ENCODE peak calls at places on chromosomes 6 and 20, in eight cellular contexts. R is ascending aorta, E is mucosa of gallbladder, Y is posterior cingulate gyrus, I is cardiac fibroblast, O is GM10248, F is germinal center, A is Kasumi-1. J is an unnamed sample.

GRCh38 chr6:43211960-43212359 is 17.3 kb downstream of the DNPH1 start:
- DNase-seq in R (peak; percentile 2), E (no peak), Y (no peak), I (no peak), O (no peak), F (no peak), A (no peak), J (no peak)

GRCh38 chr6:109322825-109323580 is 59.3 kb downstream of the CD164 start:
- DNase-seq in R (no peak), E (peak; percentile 25), Y (no peak), I (no peak), O (no peak), F (peak; percentile 15), A (peak; percentile 98), J (no peak)

GRCh38 chr6:37558646-37559045 is 59.0 kb upstream of the CCDC167 start:
- DNase-seq in R (no peak), E (no peak), Y (no peak), I (no peak), O (no peak), F (no peak), A (no peak), J (no peak)

GRCh38 chr20:62808211-62808865 is 3.7 kb downstream of the OGFR start:
- DNase-seq in R (peak; percentile 84), E (peak; percentile 61), Y (peak; percentile 80), I (peak; percentile 66), O (peak; percentile 82), F (peak; percentile 79), A (peak; percentile 10), J (peak; percentile 50)

GRCh38 chr6:44630125-44631028 is 242.9 kb downstream of the CDC5L start:
- DNase-seq in R (no peak), E (peak; percentile 19), Y (peak; percentile 18), I (peak; percentile 78), O (peak; percentile 47), F (peak; percentile 10), A (peak; percentile 61), J (no peak)

GRCh38 chr6:46490425-46491200 is 636 bp downstream of the RCAN2 start:
- DNase-seq in R (peak; percentile 78), E (peak; percentile 29), Y (peak; percentile 38), I (peak; percentile 3), O (peak; percentile 17), F (peak; percentile 23), A (no peak), J (no peak)

GRCh38 chr6:157124855-157125254 is 198.5 kb downstream of the TMEM242 start:
- DNase-seq in R (no peak), E (no peak), Y (no peak), I (no peak), O (no peak), F (no peak), A (no peak), J (no peak)

GRCh38 chr6:43989556-43990248 is 137.6 kb downstream of the MRPL14 start:
- DNase-seq in R (no peak), E (no peak), Y (no peak), I (no peak), O (no peak), F (no peak), A (no peak), J (no peak)

GRCh38 chr6:48449002-48449401 is 338.0 kb upstream of the PTCHD4 start:
- DNase-seq in R (no peak), E (no peak), Y (no peak), I (peak; percentile 30), O (no peak), F (no peak), A (no peak), J (no peak)

GRCh38 chr6:72410769-72411168 is 211.1 kb upstream of the KCNQ5 start:
- DNase-seq in R (no peak), E (no peak), Y (no peak), I (no peak), O (no peak), F (no peak), A (no peak), J (no peak)

GRCh38 chr20:20233041-20233514 is 134.8 kb upstream of the INSM1 start:
- DNase-seq in R (no peak), E (no peak), Y (no peak), I (no peak), O (no peak), F (no peak), A (peak; percentile 88), J (no peak)

GRCh38 chr20:32528905-32529670 is 56.0 kb downstream of the NOL4L start:
- DNase-seq in R (no peak), E (no peak), Y (no peak), I (no peak), O (no peak), F (no peak), A (no peak), J (no peak)

GRCh38 chr6:158002951-158003853 is 21.5 kb downstream of the SYNJ2 start:
- DNase-seq in R (peak; percentile 90), E (peak; percentile 78), Y (no peak), I (peak; percentile 91), O (no peak), F (no peak), A (no peak), J (no peak)

GRCh38 chr6:43308101-43308989 is at the start of gene CRIP3:
- DNase-seq in R (no peak), E (no peak), Y (peak; percentile 33), I (peak; percentile 65), O (peak; percentile 57), F (peak; percentile 64), A (no peak), J (peak; percentile 43)

GRCh38 chr20:507006-507758 is 36.4 kb downstream of the CSNK2A1 start:
- DNase-seq in R (no peak), E (no peak), Y (no peak), I (no peak), O (no peak), F (no peak), A (no peak), J (no peak)

GRCh38 chr6:31896856-31897611 is 464 bp downstream of the EHMT2 start:
- DNase-seq in R (no peak), E (no peak), Y (no peak), I (no peak), O (no peak), F (no peak), A (no peak), J (no peak)

GRCh38 chr6:107981695-107982094 is 23.7 kb upstream of the SEC63 start:
- DNase-seq in R (no peak), E (no peak), Y (no peak), I (no peak), O (no peak), F (no peak), A (no peak), J (no peak)

GRCh38 chr6:36962874-36963273 is 8.3 kb downstream of the PI16 start:
- DNase-seq in R (peak; percentile 83), E (peak; percentile 71), Y (peak; percentile 68), I (peak; percentile 80), O (peak; percentile 91), F (peak; percentile 91), A (peak; percentile 96), J (peak; percentile 37)

GRCh38 chr6:95365454-95365853 is 211.9 kb upstream of the MANEA start:
- DNase-seq in R (no peak), E (no peak), Y (no peak), I (no peak), O (no peak), F (no peak), A (no peak), J (no peak)

GRCh38 chr6:168196385-168196860 is 117.4 kb upstream of the FRMD1 start:
- DNase-seq in R (no peak), E (peak; percentile 81), Y (no peak), I (peak; percentile 18), O (no peak), F (no peak), A (no peak), J (no peak)

GRCh38 chr6:142570221-142570671 is 268.4 kb downstream of the ADGRG6 start:
- DNase-seq in R (no peak), E (no peak), Y (no peak), I (no peak), O (no peak), F (no peak), A (no peak), J (no peak)

GRCh38 chr6:157049126-157049525 is 271.9 kb downstream of the ARID1B start:
- DNase-seq in R (no peak), E (no peak), Y (no peak), I (no peak), O (no peak), F (no peak), A (no peak), J (no peak)

GRCh38 chr6:137637161-137637560 is 143.0 kb upstream of the OLIG3 start:
- DNase-seq in R (no peak), E (peak; percentile 45), Y (no peak), I (peak; percentile 98), O (no peak), F (no peak), A (peak; percentile 16), J (no peak)

GRCh38 chr20:12166053-12166717 is 248.5 kb downstream of the BTBD3 start:
- DNase-seq in R (no peak), E (peak; percentile 67), Y (no peak), I (peak; percentile 98), O (no peak), F (no peak), A (no peak), J (no peak)

GRCh38 chr6:43947860-43948259 is 177.8 kb downstream of the VEGFA start:
- DNase-seq in R (peak; percentile 21), E (no peak), Y (no peak), I (no peak), O (no peak), F (no peak), A (no peak), J (no peak)

GRCh38 chr20:58603656-58604184 is 47.4 kb upstream of the STX16 start:
- DNase-seq in R (no peak), E (no peak), Y (no peak), I (no peak), O (no peak), F (no peak), A (no peak), J (no peak)

GRCh38 chr6:30615219-30615957 is 1.7 kb downstream of the PPP1R10 start:
- DNase-seq in R (no peak), E (peak; percentile 47), Y (no peak), I (peak; percentile 96), O (no peak), F (no peak), A (peak; percentile 63), J (peak; percentile 49)

GRCh38 chr6:99253271-99253670 is 96.2 kb downstream of the FAXC start:
- DNase-seq in R (no peak), E (no peak), Y (no peak), I (no peak), O (no peak), F (no peak), A (no peak), J (no peak)

GRCh38 chr6:112172540-112172939 is 81.8 kb downstream of the LAMA4 start:
- DNase-seq in R (no peak), E (no peak), Y (no peak), I (peak; percentile 32), O (no peak), F (no peak), A (no peak), J (no peak)

GRCh38 chr6:11854418-11855165 is 76.0 kb upstream of the ADTRP start:
- DNase-seq in R (no peak), E (no peak), Y (no peak), I (peak; percentile 43), O (peak; percentile 32), F (no peak), A (no peak), J (no peak)

GRCh38 chr20:38651154-38651553 is 49.5 kb downstream of the ARHGAP40 start:
- DNase-seq in R (no peak), E (no peak), Y (no peak), I (no peak), O (no peak), F (no peak), A (no peak), J (no peak)

GRCh38 chr6:30060634-30060981 is 457 bp upstream of the POLR1H start:
- DNase-seq in R (no peak), E (no peak), Y (no peak), I (peak; percentile 41), O (no peak), F (peak; percentile 68), A (no peak), J (peak; percentile 36)

GRCh38 chr6:33018904-33019303 is 9.5 kb upstream of the HLA-DOA start:
- DNase-seq in R (peak; percentile 86), E (peak; percentile 70), Y (peak; percentile 26), I (peak; percentile 72), O (peak; percentile 58), F (peak; percentile 81), A (peak; percentile 46), J (peak; percentile 73)

GRCh38 chr6:55659304-55659703 is 80.3 kb upstream of the HMGCLL1 start:
- DNase-seq in R (no peak), E (no peak), Y (no peak), I (no peak), O (no peak), F (no peak), A (no peak), J (no peak)

J was measured in GM06990.